ENCODE peak calls at places on chromosomes 3 and 15, in seven cellular contexts. X is kidney, S is mucosa of descending colon, G is HCT116, Z is A673, P is upper lobe of left lung, U is GM12864. H is an unnamed sample.

GRCh38 chr15:67941643-67942315 is 101.9 kb upstream of the RNU6-1 start:
- DNase-seq in G (no peak), P (no peak), Z (no peak), X (no peak), S (no peak), U (no peak), H (no peak)

GRCh38 chr3:45642731-45643152 is 46.5 kb upstream of the SACM1L start:
- DNase-seq in X (no peak), S (no peak), G (no peak), P (peak), Z (no peak), U (no peak), H (no peak)

GRCh38 chr3:155548194-155548593 is 196.7 kb downstream of the PLCH1 start:
- DNase-seq in S (no peak), P (no peak), G (no peak), Z (no peak), X (no peak), U (no peak), H (no peak)

GRCh38 chr3:149163066-149163465 is 33.6 kb downstream of the HPS3 start:
- DNase-seq in U (no peak), P (no peak), G (no peak), Z (no peak), S (no peak), X (no peak), H (no peak)

GRCh38 chr15:63362196-63362595 is 19.4 kb downstream of the CA12 start:
- DNase-seq in U (no peak), S (no peak), G (no peak), Z (no peak), X (peak), P (no peak), H (no peak)

GRCh38 chr3:188890572-188891270 is 281.1 kb upstream of the TPRG1 start:
- DNase-seq in G (no peak), X (no peak), U (no peak), P (no peak), Z (peak), S (no peak), H (no peak)

GRCh38 chr3:7788881-7789280 is 712.7 kb upstream of the LMCD1 start:
- DNase-seq in Z (no peak), P (no peak), G (no peak), U (no peak), S (no peak), X (no peak), H (no peak)

GRCh38 chr3:150412599-150413069 is 4.5 kb downstream of the TSC22D2 start:
- DNase-seq in G (no peak), Z (no peak), X (no peak), S (no peak), U (no peak), P (no peak), H (no peak)

GRCh38 chr3:49868951-49869454 is 703 bp downstream of the CAMKV start:
- DNase-seq in G (no peak), S (no peak), X (no peak), P (no peak), U (no peak), Z (peak), H (no peak)

GRCh38 chr3:197428117-197428761 is 127.5 kb downstream of the BDH1 start:
- DNase-seq in G (peak), P (no peak), U (peak), X (peak), Z (peak), S (peak), H (no peak)

DNA sequence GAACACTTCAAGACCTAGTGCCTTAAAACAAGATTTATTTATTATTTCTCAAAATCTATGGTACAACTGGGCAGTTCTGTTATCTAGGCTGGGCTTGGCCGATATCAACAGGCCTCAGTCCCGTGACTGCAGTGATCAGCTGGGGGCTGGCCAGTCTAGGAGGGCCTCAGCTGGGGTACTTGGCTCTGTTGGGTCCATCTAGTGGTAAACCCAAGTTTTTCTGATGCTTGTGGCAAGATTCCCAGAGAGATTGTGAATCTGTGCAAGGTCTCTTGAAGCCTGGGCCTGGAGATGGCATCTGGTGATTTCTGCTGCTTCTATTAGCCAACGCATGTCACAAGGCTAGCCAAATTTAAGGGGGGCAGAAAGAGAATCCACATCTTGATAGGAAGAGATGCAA is 482.4 kb upstream of the SGO1 start:
- DNase-seq in S (no peak), U (no peak), P (no peak), G (no peak), Z (no peak), X (no peak), H (no peak)
- TF ChIP-seq CTCF in S (no peak), U (no peak), P (no peak), G (no peak), Z (no peak), X (no peak), H (no peak)

GRCh38 chr3:193673845-193674244 is 80.8 kb downstream of the OPA1 start:
- DNase-seq in P (no peak), X (no peak), G (no peak), S (no peak), Z (no peak), U (no peak), H (no peak)
- TF ChIP-seq CTCF in P (no peak), X (no peak), G (no peak), S (no peak), Z (no peak), U (no peak), H (no peak)

GRCh38 chr3:38553071-38553470 is 56.9 kb downstream of the EXOG start:
- DNase-seq in S (no peak), P (no peak), U (no peak), Z (no peak), X (no peak), G (no peak), H (no peak)
- TF ChIP-seq CTCF in S (no peak), P (no peak), U (no peak), Z (no peak), X (no peak), G (no peak), H (no peak)

GRCh38 chr15:56040081-56041035 is 46.9 kb upstream of the NEDD4 start:
- DNase-seq in Z (peak), U (no peak), X (no peak), G (peak), S (no peak), P (peak), H (no peak)
- TF ChIP-seq CTCF in Z (no peak), U (no peak), X (no peak), G (no peak), S (no peak), P (no peak), H (no peak)

DNA sequence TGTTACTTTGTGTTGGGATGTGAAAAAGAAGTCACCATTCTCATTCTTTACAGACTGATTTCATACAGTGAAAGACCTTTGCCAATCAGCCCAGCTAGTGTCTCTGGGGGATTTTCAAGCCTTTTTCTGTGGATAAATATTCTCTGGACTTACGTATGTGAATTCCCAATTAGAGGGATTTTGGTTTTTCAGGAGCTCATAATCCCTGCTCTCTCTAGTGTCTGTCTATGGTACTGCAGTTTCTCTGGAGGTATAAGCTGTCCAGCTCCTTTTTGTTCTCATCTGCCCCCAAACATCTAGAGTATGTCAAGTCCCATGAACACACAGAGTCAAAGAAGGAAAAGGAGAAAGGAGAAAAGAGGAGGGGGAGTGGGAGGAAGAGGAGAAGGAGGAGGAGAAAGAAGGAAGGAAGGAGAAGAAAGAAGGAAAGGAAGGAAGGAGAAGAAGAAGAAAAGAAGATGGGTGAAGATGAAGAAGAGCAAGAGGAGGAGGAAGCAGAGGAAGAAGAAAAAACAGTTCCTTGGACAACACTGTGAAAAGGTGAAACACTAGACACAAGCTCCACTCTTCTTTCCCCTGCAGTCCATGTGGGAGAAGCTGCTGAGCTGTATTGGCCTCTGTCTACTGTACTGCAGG is 218.6 kb downstream of the GREM1 start:
- DNase-seq in U (no peak), G (peak), S (no peak), X (no peak), P (no peak), Z (peak), H (no peak)
- TF ChIP-seq CTCF in U (peak), G (peak), S (no peak), X (peak), P (peak), Z (peak), H (no peak)

DNA sequence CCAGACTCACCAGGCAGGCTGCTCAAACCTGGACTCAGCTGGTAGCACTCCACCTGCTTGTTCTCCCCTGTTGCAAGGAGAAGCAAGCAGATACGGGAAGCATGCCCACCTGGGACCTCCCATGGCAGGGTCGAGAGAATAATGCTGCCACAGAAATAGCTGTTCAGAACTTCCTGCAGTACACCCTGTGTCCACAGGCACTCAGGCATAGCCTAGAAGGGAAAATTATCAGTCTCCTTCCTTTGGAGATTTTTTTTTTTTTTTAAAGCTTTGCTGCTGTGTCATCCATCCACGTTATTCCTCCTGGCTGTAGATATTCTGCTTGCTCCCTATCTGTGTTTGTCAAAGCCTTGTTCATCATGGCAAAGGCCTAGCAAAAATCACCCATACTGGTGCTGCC is 32.7 kb upstream of the RPS17 start:
- DNase-seq in U (no peak), S (no peak), G (no peak), P (no peak), Z (no peak), X (no peak), H (no peak)
- TF ChIP-seq CTCF in U (no peak), S (no peak), G (no peak), P (no peak), Z (no peak), X (no peak), H (no peak)